ENCODE peak calls at places on chromosomes 7 and 10, in five cellular contexts. B is lower lobe of right lung, X is left ventricle myocardium inferior, A is cardiac muscle cell, K is fibroblast of lung. V is an unnamed sample. For H3K27me3, the result is how much of the 10 kb centered on the place peaks cover.

GRCh38 chr10:7409045-7409731 is 1.6 kb downstream of the SFMBT2 start:
- DNase-seq in B (peak), A (peak), X (peak), K (peak), V (no peak)

GRCh38 chr7:13850185-13850752 is 139.2 kb downstream of the ETV1 start:
- DNase-seq in K (peak), A (no peak), B (no peak), X (no peak), V (peak)

GRCh38 chr7:122674502-122674901 is 24.4 kb downstream of the RNF133 start:
- DNase-seq in B (no peak), K (peak), X (no peak), A (no peak), V (peak)

GRCh38 chr7:47625861-47626444 is 44.0 kb upstream of the TNS3 start:
- DNase-seq in X (no peak), B (no peak), A (no peak), K (no peak), V (no peak)

GRCh38 chr7:114723308-114723707 is 198.6 kb upstream of the MDFIC start:
- DNase-seq in K (no peak), B (no peak), A (no peak), X (no peak), V (no peak)

GRCh38 chr10:102419561-102420442 is 834 bp upstream of the FBXL15 start:
- DNase-seq in X (peak), K (no peak), B (no peak), A (peak), V (no peak)

GRCh38 chr7:111159426-111159825 is 68.5 kb downstream of the LRRN3 start:
- DNase-seq in K (peak), A (no peak), B (no peak), X (no peak), V (peak)

GRCh38 chr10:62037166-62037831 is 135.8 kb downstream of the ARID5B start:
- DNase-seq in B (no peak), A (no peak), K (peak), X (no peak), V (peak)

GRCh38 chr7:2220954-2221353 is 11.8 kb downstream of the MAD1L1 start:
- DNase-seq in K (no peak), X (no peak), B (no peak), A (no peak), V (no peak)

GRCh38 chr7:155373359-155374273 is 75.9 kb downstream of the INSIG1 start:
- DNase-seq in B (no peak), K (no peak), X (no peak), A (no peak), V (no peak)

GRCh38 chr10:120455004-120455403 is 2.0 kb upstream of the PLPP4 start:
- DNase-seq in X (no peak), K (peak), A (no peak), B (no peak), V (no peak)

GRCh38 chr7:105388373-105389089 is at the start of gene SRPK2:
- DNase-seq in B (peak), A (peak), K (peak), X (peak), V (no peak)

GRCh38 chr10:106712988-106713387 is 451.5 kb downstream of the SORCS1 start:
- DNase-seq in A (no peak), B (no peak), K (no peak), X (no peak), V (no peak)
- H3K4me3 ChIP-seq in A (no peak), B (no peak), K (no peak), X (no peak), V (no peak)

DNA sequence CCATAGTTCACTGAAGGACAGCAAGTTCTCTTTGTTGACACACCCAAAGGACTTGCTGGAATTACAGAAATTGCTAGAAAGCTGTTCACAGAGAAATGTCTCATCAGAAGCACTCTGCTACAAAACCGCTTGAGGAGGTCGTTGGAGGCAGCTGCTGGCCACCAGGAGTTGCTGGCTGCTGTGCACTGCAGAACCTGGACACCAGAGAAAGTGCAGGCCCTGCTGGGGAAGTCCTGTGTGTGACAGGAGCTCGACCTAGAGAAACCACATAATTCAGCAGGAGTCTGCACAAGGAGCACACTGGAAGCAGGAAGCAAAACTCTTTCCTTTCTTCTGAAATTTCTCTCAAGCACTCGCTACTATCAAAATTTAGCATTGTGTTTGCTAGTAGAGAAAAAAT is 461.5 kb upstream of the GHITM start:
- DNase-seq in A (peak), K (peak), B (no peak), X (peak), V (no peak)
- TF ChIP-seq CTCF in A (no peak), K (no peak), B (no peak), X (no peak), V (no peak)

DNA sequence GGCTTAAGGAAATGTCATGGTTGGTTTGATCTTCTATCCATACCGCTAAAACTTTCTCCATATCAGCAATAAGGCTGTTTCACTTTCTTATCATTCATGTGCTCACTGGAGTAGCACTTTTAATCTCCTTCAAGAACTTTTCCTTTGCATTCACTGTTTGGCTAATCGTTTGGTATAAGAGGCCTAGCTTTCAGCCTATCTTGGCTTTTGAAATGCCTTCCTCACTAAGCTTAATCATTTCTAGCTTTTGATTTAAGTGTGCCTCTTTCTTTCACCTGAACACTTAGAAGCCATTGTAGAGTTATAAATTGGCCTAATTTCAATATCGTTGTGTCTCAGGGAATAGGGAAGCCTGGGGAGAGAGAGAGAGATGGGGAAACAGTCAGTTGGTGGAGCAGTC is 803.4 kb downstream of the LRMDA start:
- DNase-seq in B (no peak), K (no peak), A (no peak), X (no peak), V (no peak)
- H3K27me3 ChIP-seq in B (under half), K (under half), A (under half), X (under half), V (under half)

GRCh38 chr10:95480901-95481491 is 80.2 kb downstream of the SORBS1 start:
- DNase-seq in A (peak), K (peak), X (no peak), B (no peak), V (no peak)
- H3K4me3 ChIP-seq in A (no peak), K (no peak), X (peak), B (no peak), V (no peak)

GRCh38 chr10:115829501-115830215 is 443.3 kb downstream of the GFRA1 start:
- DNase-seq in K (peak), B (no peak), X (no peak), A (peak), V (peak)
- TF ChIP-seq CTCF in K (peak), B (no peak), X (peak), A (peak), V (no peak)

GRCh38 chr7:85191383-85191782 is 4.5 kb upstream of the SEMA3D start:
- DNase-seq in A (no peak), X (no peak), K (peak), B (no peak), V (peak)
- H3K27me3 ChIP-seq in A (under half), X (under half), K (under half), B (under half), V (under half)

GRCh38 chr7:44572771-44573170 is 937 bp downstream of the DDX56 start:
- DNase-seq in K (no peak), A (no peak), B (no peak), X (no peak), V (no peak)
- H3K4me3 ChIP-seq in K (peak), A (peak), B (peak), X (peak), V (peak)

GRCh38 chr7:120838281-120838682 is 19.7 kb downstream of the TSPAN12 start:
- DNase-seq in K (no peak), B (no peak), A (no peak), X (no peak), V (no peak)

GRCh38 chr7:120837599-120837998 is 20.3 kb downstream of the TSPAN12 start:
- DNase-seq in X (no peak), A (no peak), B (no peak), K (no peak), V (no peak)

GRCh38 chr7:120833551-120833950 is 24.4 kb downstream of the TSPAN12 start:
- DNase-seq in K (no peak), B (no peak), X (no peak), A (no peak), V (no peak)

GRCh38 chr7:120834726-120835125 is 23.2 kb downstream of the TSPAN12 start:
- DNase-seq in B (no peak), K (no peak), X (no peak), A (no peak), V (no peak)

DNA sequence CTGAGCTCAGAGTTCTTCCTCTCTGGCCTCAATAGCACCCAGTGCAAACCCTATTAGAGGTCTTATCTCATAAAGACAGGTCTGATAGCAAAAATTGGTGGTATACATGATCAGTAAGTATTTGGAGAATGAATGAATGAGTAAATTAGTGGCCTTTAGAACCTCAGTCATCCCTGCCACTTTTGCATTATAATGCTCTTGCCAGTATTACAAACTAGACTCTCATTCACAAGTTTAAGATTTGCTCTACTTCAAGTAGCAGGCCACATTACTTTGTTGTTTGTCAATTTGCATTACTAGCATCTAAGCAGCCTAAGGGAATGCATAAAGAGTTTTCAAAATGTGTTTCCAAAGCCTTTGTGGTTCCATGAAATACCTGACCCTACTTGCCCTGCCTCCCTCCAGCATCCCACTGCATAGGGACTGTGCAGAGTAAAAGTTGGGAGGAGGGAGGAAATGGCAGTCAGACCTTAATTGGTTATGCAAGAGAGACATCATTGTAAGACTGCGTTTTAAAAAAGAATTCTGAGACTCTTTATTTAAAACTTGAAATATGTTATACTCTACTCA is 21.3 kb downstream of the TSPAN12 start:
- DNase-seq in B (no peak), K (no peak), X (no peak), A (no peak), V (no peak)
- TF ChIP-seq CTCF in B (no peak), K (no peak), X (no peak), A (no peak), V (no peak)